ENCODE peak calls at places on chromosomes 6 and 20, in five cellular contexts. R is trophoblast cell, A is H9, B is H1, M is neuronal stem cell. G is an unnamed sample.

GRCh38 chr6:83057705-83058321 is 7.8 kb downstream of the UBE3D start:
- DNase-seq in B (no peak), A (peak), M (no peak), R (peak), G (peak)

GRCh38 chr6:163345931-163346330 is 68.6 kb upstream of the QKI start:
- DNase-seq in R (no peak), A (no peak), B (no peak), M (no peak), G (no peak)

GRCh38 chr6:33566182-33567084 is 13.6 kb downstream of the BAK1 start:
- DNase-seq in R (no peak), A (no peak), B (no peak), M (no peak), G (peak)

GRCh38 chr6:39053016-39053595 is 4.5 kb downstream of the GLP1R start:
- DNase-seq in A (no peak), B (no peak), M (no peak), R (no peak), G (no peak)

GRCh38 chr6:92684386-92684785 is 735.0 kb downstream of the EPHA7 start:
- DNase-seq in B (no peak), M (no peak), A (no peak), R (no peak), G (peak)

GRCh38 chr20:14991023-14991422 is 653.6 kb upstream of the FLRT3 start:
- DNase-seq in A (no peak), M (no peak), R (no peak), B (no peak), G (no peak)

GRCh38 chr20:36644713-36645109 is 1.3 kb downstream of the SLA2 start:
- DNase-seq in M (no peak), R (no peak), A (no peak), B (no peak), G (no peak)

GRCh38 chr6:48985025-48985424 is 478.0 kb downstream of the MMUT start:
- DNase-seq in M (no peak), B (no peak), A (no peak), R (no peak), G (peak)

GRCh38 chr6:26158581-26159416 is 71.6 kb downstream of the HFE start:
- DNase-seq in B (no peak), R (peak), M (no peak), A (no peak), G (peak)

GRCh38 chr6:90412538-90413369 is 116.1 kb upstream of the BACH2 start:
- DNase-seq in M (no peak), R (no peak), B (no peak), A (no peak), G (no peak)

GRCh38 chr6:159887761-159888160 is 3.0 kb upstream of the MAS1 start:
- DNase-seq in B (no peak), A (no peak), M (no peak), R (peak), G (no peak)

DNA sequence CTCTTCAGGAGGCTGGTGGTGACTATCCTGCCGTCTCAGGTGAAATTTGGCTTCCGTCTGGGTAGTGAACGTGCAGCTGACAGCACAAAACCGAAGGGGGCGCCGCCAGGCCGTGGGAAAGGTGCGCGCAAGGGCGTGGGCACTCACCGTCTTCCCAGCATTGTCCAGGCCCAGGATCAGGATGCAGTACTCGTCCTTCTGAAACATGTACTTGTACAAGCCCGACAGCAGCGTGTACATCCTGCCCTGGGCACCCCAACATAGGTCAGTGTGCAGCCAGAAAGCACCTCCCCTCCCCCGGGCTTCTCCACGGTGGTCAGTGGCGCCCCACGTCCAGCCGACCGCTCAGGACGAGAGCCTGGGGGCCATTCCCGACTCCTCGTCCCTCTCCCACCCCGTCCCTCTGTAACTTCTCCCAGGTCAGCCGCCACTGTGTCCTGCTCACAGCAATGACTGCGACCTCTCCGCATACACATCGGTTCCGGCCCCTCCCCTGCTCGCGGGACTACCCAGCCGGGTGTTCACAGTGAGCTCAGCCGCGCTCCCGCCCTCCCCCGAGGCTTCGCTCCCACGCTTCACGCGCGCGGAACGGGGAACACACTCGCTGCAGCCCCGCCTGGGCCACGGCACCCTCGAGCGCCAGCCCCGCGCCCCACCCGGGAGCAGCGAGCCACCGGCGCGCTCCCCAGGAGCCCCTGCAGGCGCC is 771 bp downstream of the ARFRP1 start:
- DNase-seq in B (no peak), M (no peak), A (peak), R (no peak), G (peak)
- H2BK5ac ChIP-seq in B (no peak), M (peak), A (no peak), R (no peak), G (peak)

GRCh38 chr6:157380458-157380778 is 572 bp upstream of the ZDHHC14 start:
- DNase-seq in M (peak), B (no peak), R (no peak), A (peak), G (no peak)
- H3K18ac ChIP-seq in M (peak), B (peak), R (peak), A (no peak), G (no peak)

GRCh38 chr6:4020822-4021132 is 58.2 kb downstream of the FAM217A start:
- DNase-seq in R (no peak), M (no peak), B (no peak), A (no peak), G (no peak)

GRCh38 chr6:4021862-4022715 is 56.8 kb downstream of the FAM217A start:
- DNase-seq in M (no peak), B (no peak), A (peak), R (no peak), G (no peak)

GRCh38 chr6:4018194-4019111 is 60.5 kb downstream of the FAM217A start:
- DNase-seq in M (peak), R (peak), A (peak), B (peak), G (peak)

GRCh38 chr6:4023240-4023639 is 55.7 kb downstream of the FAM217A start:
- DNase-seq in M (no peak), B (no peak), R (no peak), A (no peak), G (no peak)

GRCh38 chr6:4021133-4021861 is 57.6 kb downstream of the FAM217A start:
- DNase-seq in R (peak), M (peak), A (peak), B (peak), G (peak)
- H3K14ac ChIP-seq in R (peak), M (peak), A (peak), B (no peak), G (peak)

GRCh38 chr6:63572733-63573139 is 456 bp downstream of the LOC128125822 start:
- DNase-seq in A (no peak), M (no peak), R (no peak), B (no peak), G (no peak)

GRCh38 chr6:63573140-63573898 is 1.0 kb downstream of the LOC128125822 start:
- DNase-seq in A (peak), B (peak), R (peak), M (peak), G (peak)

GRCh38 chr6:63571883-63572732 is at the start of the genes LOC128125822 and PTP4A1:
- DNase-seq in R (peak), B (peak), A (peak), M (peak), G (peak)

GRCh38 chr6:63574554-63574900 is 2.2 kb downstream of the LOC128125822 start:
- DNase-seq in M (no peak), B (no peak), R (no peak), A (no peak), G (no peak)

DNA sequence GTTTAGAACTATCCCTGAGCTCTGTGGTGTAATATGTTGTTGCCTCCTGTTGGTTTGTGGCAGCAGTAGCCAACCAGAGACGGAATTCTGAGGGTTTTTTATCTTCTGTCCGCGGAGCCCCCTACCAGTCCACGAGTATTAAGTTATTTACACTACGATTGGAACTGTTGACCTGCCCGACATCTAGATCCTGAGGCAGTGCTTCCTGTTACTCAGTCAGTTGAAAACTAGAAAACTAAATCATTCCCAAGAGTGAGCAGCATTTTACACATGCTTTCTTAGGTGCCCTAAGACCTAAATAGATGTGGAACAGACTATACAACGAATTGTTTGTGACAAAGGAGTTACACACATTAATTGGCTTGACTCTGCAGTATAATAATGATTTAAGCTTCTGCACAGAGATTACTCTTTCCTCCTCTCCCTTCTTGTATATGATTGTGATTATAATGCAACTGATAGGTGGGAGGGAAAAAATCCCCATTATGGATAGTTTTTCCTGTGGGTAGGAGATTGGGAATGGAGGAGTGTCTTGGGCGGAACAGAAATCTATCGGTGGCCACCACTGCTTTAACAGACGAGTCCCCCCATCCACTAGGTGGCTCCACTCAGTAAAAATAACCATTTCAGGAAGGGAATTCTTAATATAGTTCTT is 1.7 kb downstream of the LOC128125822 start:
- DNase-seq in A (peak), R (peak), B (no peak), M (peak), G (peak)
- H2BK5ac ChIP-seq in A (peak), R (peak), B (peak), M (no peak), G (peak)

GRCh38 chr20:1818247-1818840 is 76.9 kb upstream of the SIRPA start:
- DNase-seq in B (no peak), R (no peak), A (no peak), M (no peak), G (no peak)

GRCh38 chr20:1817577-1818211 is 77.5 kb upstream of the SIRPA start:
- DNase-seq in A (peak), M (no peak), R (no peak), B (no peak), G (no peak)

GRCh38 chr20:1818895-1819294 is 76.3 kb upstream of the SIRPA start:
- DNase-seq in R (no peak), M (no peak), A (no peak), B (no peak), G (no peak)

GRCh38 chr20:1815502-1816085 is 79.6 kb upstream of the SIRPA start:
- DNase-seq in B (no peak), M (no peak), A (peak), R (no peak), G (no peak)

DNA sequence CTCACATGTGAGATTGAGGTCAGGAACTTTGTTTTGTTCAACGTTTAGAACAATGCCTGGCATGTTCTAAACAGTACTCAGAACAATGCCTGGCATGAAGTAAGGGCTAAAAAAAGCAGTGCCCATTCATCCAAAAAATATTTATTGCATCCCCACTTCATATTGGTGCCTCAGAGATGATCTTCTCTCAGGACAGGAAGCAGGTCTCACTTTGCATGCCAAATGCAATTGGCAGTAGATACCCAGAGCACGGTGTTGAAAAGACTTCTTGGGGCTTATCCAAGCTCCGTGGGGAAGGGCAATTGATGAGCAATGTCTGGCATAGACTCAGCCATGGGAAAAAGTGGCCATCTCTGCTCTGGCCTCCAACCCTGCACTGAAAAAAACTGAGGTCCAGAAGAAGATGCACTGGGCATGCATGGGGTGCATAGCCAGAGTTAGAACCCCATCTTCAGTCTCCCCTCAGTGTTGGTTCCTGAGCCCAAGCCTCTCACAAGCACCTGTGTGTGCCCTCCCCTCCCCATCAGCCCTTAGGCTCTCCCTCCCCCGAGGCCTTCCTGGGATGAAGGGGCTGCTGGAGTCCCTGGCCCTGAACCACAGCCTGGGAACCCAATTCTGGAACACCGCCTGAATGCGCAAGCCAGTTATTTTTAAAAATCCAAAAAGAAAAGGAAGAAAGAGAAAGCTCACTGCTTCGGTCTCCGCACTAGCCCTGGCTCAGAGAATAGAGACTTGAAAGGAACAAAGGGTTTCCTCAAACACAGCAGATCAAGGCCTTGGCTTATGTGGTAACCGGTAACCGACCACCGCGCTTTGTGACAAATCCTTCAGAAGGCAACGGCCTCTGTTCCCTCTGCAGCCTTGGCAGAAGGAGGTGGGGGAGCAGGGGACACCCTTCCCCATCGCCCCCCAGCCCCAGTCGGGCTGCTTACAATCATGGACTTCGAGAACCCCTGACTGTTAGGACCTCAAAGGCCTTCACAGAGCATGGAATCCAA is 78.5 kb upstream of the SIRPA start:
- DNase-seq in R (no peak), M (no peak), B (no peak), A (peak), G (peak)
- H3K18ac ChIP-seq in R (no peak), M (peak), B (peak), A (no peak), G (peak)

G was measured in IMR-90.